ENCODE peak calls at places on chromosomes 6 and 20, in seven cellular contexts. P is K562, G is HepG2, U is SK-N-SH, L is H1, W is HCT116, B is GM12878. M is an unnamed sample.

GRCh38 chr6:10111975-10112374 is 302.9 kb downstream of the TFAP2A start:
- DNase-seq in G (no peak), U (no peak), W (no peak), B (no peak), P (no peak), L (no peak), M (no peak)

GRCh38 chr6:129047834-129048233 is 164.9 kb downstream of the LAMA2 start:
- DNase-seq in L (no peak), U (no peak), B (no peak), W (no peak), P (no peak), G (no peak), M (no peak)

GRCh38 chr6:154805288-154805911 is 72.2 kb downstream of the SCAF8 start:
- DNase-seq in B (no peak), W (peak; percentile 31), G (peak; percentile 43), P (peak; percentile 28), L (no peak), U (peak; percentile 47), M (no peak)

GRCh38 chr6:123956492-123957139 is 153.0 kb downstream of the NKAIN2 start:
- DNase-seq in L (no peak), U (no peak), B (no peak), P (no peak), W (no peak), G (no peak), M (no peak)

GRCh38 chr6:15441215-15441868 is 195.5 kb downstream of the JARID2 start:
- DNase-seq in U (peak; percentile 70), P (peak; percentile 56), G (peak; percentile 65), L (no peak), W (peak; percentile 19), B (no peak), M (peak; percentile 28)

GRCh38 chr6:116327803-116328527 is 42.8 kb upstream of the DSE start:
- DNase-seq in W (no peak), P (no peak), L (no peak), G (no peak), U (no peak), B (no peak), M (no peak)

GRCh38 chr20:59004493-59004762 is 2.6 kb downstream of the CTSZ start:
- DNase-seq in W (no peak), L (no peak), U (no peak), P (no peak), G (no peak), B (no peak), M (no peak)

GRCh38 chr20:30484749-30485070 is 772.8 kb upstream of the DEFB115 start:
- DNase-seq in P (no peak), B (no peak), U (peak; percentile 5), L (no peak), G (no peak), W (no peak), M (no peak)

GRCh38 chr6:15715060-15715459 is 52.2 kb upstream of the DTNBP1 start:
- DNase-seq in G (no peak), P (no peak), L (no peak), B (no peak), U (no peak), W (no peak), M (no peak)

DNA sequence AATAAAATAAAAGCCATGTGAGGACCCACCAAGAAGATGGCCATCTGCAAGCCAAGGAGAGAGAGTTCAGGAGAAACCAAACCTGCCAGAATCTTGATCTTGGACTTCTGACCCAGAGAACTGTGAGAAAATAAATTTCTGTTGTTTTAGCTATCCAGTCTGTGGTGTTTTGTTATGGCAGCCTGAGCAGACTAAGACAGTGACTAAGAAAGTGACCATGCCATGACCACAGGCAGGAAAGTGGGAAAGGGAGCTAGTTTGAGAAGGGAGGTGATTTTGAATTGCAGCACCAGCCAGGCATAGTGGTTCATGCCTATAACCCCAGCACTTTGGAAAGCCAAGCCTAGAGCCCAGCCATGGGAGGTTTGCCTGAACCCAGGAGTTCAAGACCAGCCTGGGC is 21.9 kb upstream of the C6orf62 start:
- DNase-seq in G (no peak), U (no peak), B (no peak), W (no peak), P (no peak), L (no peak), M (no peak)
- TF ChIP-seq SIN3A in G (no peak), U (no peak), B (no peak), W (no peak), P (no peak), L (no peak), M (no peak)

DNA sequence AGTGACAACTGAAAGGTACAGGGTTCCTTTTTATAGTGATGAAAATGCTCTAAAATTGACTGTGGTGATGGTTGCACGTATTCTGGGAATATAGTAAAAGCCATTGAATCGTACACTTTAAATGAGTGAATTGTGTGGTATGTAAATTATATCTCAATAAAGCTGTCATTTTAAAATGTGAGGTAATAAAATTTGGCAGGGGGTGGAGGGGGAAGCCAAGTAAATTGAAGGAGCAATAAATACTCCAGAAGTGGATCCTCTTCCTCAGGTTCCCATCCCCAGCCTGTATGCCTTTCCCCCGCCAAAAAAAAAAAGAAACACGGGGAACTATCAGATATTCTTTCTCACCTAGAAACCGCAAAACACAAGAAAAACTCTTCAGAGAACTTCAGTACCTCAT is 161.4 kb downstream of the MTFR2 start:
- DNase-seq in W (no peak), B (no peak), L (no peak), G (no peak), U (no peak), P (no peak), M (no peak)
- H3K4me1 ChIP-seq in W (no peaks in the 10 kb centered on the region), B (no peaks in the 10 kb centered on the region), L (no peaks in the 10 kb centered on the region), G (peaks cover 15% of the 10 kb centered on the region), U (peaks cover 13% of the 10 kb centered on the region), P (no peaks in the 10 kb centered on the region), M (no peaks in the 10 kb centered on the region)

DNA sequence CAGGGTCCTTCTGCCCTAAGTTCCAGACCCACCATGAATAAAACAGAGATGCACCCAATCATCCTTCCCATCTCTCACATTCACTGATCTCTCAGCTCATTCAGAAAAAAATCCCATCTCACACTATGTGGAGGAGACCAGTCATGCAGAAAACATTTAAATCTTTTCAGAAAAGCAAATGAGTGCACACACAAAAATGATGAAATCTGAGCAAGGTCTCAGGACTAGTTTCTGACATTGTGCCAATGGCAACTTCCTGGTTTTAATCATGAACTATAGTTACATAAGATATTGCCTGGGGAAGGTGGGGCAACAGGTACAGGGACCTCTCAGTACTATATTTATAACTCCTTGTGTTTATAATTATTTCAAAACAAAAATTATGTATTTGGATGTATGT is 71.9 kb upstream of the MAP3K4 start:
- DNase-seq in B (no peak), U (no peak), W (no peak), P (no peak), G (peak; percentile 36), L (no peak), M (no peak)
- TF ChIP-seq SIN3A in B (no peak), U (no peak), W (no peak), P (no peak), G (no peak), L (no peak), M (no peak)

DNA sequence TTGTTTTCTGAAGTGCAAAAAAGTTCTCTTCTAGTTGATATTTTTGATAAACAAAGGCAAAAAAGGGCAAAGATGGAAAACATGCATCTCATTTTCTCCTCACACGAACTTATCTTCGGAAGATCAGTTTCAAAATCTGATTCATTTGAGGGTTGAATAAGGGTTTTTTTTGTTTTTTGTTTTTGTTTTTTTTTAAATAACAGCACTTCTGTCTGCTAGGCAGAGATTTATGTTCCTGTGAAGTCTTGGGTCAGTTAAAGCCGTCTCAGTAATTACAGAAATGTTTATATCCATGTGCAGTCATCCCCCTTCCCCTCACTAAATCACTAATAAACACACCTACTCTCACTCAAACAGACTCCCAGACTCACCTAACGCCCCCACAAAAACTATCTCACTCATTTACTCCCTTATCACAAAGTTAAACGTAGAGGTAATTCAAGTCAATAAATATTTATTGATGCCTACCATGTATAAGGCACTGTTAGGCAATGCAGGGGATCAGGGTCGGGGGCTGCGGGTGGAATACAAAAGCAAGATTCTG is 214.2 kb upstream of the SUPT3H start:
- DNase-seq in U (no peak), L (peak; percentile 2), G (no peak), W (no peak), B (no peak), P (no peak), M (no peak)
- H3K4me1 ChIP-seq in U (no peaks in the 10 kb centered on the region), L (no peaks in the 10 kb centered on the region), G (no peaks in the 10 kb centered on the region), W (peaks cover 17% of the 10 kb centered on the region), B (no peaks in the 10 kb centered on the region), P (no peaks in the 10 kb centered on the region), M (peaks cover 8% of the 10 kb centered on the region)

GRCh38 chr6:149323925-149324324 is 6.4 kb downstream of the TAB2 start:
- DNase-seq in U (no peak), B (no peak), G (no peak), P (no peak), L (no peak), W (no peak), M (no peak)

GRCh38 chr6:149324428-149324827 is 6.9 kb downstream of the TAB2 start:
- DNase-seq in G (no peak), U (no peak), P (no peak), W (no peak), B (no peak), L (no peak), M (no peak)

GRCh38 chr6:149328083-149328482 is 10.6 kb downstream of the TAB2 start:
- DNase-seq in U (no peak), P (no peak), B (no peak), L (no peak), W (no peak), G (no peak), M (no peak)

GRCh38 chr6:149323353-149323752 is 5.8 kb downstream of the TAB2 start:
- DNase-seq in L (no peak), U (no peak), W (no peak), B (no peak), P (no peak), G (no peak), M (no peak)

DNA sequence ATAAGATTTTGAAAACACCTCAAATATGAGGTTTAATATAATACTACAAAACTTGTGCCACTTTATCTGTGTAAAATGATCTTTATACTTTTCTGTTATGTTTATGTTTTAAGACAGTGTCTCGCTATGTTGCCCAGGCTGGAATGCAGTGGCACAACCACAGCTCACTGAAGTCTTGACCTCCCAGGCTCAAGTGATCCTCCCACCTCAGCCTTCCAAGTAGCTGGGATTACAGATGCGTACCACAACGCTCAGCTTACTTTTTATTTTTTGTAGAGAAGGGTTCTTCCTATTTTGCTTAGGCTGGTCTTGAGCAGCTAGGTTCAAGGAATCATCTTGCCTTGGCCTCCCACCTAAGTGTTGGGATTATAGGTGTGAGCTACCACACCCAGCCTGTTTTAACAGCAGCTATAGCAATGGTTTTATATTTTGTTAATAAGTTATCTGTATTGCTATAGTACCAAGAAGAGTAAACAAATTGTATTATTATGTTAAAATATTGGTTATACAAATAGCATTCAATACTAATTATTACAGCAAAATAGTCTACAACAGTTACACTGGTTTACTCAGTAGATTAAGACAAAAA is 8.2 kb downstream of the TAB2 start:
- DNase-seq in P (no peak), L (no peak), B (no peak), W (no peak), G (no peak), U (no peak), M (no peak)
- TF ChIP-seq SIN3A in P (no peak), L (no peak), B (no peak), W (no peak), G (no peak), U (no peak), M (no peak)

GRCh38 chr6:56689114-56689513 is 46.4 kb upstream of the DST start:
- DNase-seq in L (no peak), U (no peak), W (no peak), G (no peak), P (no peak), B (no peak), M (no peak)
- H3K4me1 ChIP-seq in L (no peaks in the 10 kb centered on the region), U (peaks cover 14% of the 10 kb centered on the region), W (peaks cover 37% of the 10 kb centered on the region), G (peaks cover 96% of the 10 kb centered on the region), P (no peaks in the 10 kb centered on the region), B (peaks cover 12% of the 10 kb centered on the region), M (peaks cover 68% of the 10 kb centered on the region)

M was measured in Panc1.